ENCODE peak calls at places on chromosomes 3 and 15, in six cellular contexts. I, F, J, T, X and C are unnamed samples.

GRCh38 chr3:182596673-182597410 is 196.5 kb upstream of the ATP11B start:
- DNase-seq in X (no peak), I (no peak), F (no peak), T (no peak), J (no peak), C (no peak)

GRCh38 chr15:73934281-73934680 is 8.0 kb downstream of the LOXL1 start:
- DNase-seq in T (no peak), I (peak; percentile 4), J (no peak), X (no peak), F (no peak), C (peak; percentile 74)

GRCh38 chr15:77069521-77070121 is 1.3 kb downstream of the TSPAN3 start:
- DNase-seq in I (no peak), F (peak; percentile 62), X (peak; percentile 69), T (no peak), J (no peak), C (peak; percentile 28)

GRCh38 chr15:70342554-70343548 is 245.1 kb upstream of the TLE3 start:
- DNase-seq in I (no peak), J (no peak), T (no peak), F (no peak), X (no peak), C (no peak)

GRCh38 chr3:135539351-135539750 is 426.2 kb upstream of the PPP2R3A start:
- DNase-seq in I (no peak), J (no peak), T (no peak), F (no peak), X (peak; percentile 8), C (no peak)

GRCh38 chr3:47295976-47296375 is 13.2 kb downstream of the KLHL18 start:
- DNase-seq in T (no peak), J (no peak), F (no peak), I (no peak), X (no peak), C (no peak)

GRCh38 chr3:9399746-9400145 is 2.3 kb downstream of the SETD5 start:
- DNase-seq in T (no peak), I (peak; percentile 93), J (peak; percentile 73), X (peak; percentile 72), F (peak; percentile 92), C (peak; percentile 79)

GRCh38 chr3:169813757-169814517 is 1.2 kb upstream of the LRRC34 start:
- DNase-seq in I (peak; percentile 73), J (no peak), T (peak; percentile 75), F (peak; percentile 25), X (peak; percentile 75), C (peak; percentile 17)

GRCh38 chr3:170421147-170421641 is 2.5 kb downstream of the CLDN11 start:
- DNase-seq in X (no peak), J (peak; percentile 69), T (no peak), I (peak; percentile 75), F (peak; percentile 9), C (no peak)

GRCh38 chr15:65067334-65067644 is 502 bp downstream of the RASL12 start:
- DNase-seq in F (no peak), J (no peak), X (no peak), I (no peak), T (no peak), C (no peak)

GRCh38 chr15:65068436-65068835 is 645 bp upstream of the RASL12 start:
- DNase-seq in T (no peak), J (no peak), X (no peak), F (no peak), I (no peak), C (no peak)

GRCh38 chr15:65067645-65068416 is at the start of gene RASL12:
- DNase-seq in I (peak; percentile 85), T (no peak), X (peak; percentile 37), J (no peak), F (peak; percentile 48), C (no peak)

GRCh38 chr15:65066635-65067333 is 1.0 kb downstream of the RASL12 start:
- DNase-seq in I (peak; percentile 84), X (no peak), J (no peak), T (no peak), F (no peak), C (no peak)

DNA sequence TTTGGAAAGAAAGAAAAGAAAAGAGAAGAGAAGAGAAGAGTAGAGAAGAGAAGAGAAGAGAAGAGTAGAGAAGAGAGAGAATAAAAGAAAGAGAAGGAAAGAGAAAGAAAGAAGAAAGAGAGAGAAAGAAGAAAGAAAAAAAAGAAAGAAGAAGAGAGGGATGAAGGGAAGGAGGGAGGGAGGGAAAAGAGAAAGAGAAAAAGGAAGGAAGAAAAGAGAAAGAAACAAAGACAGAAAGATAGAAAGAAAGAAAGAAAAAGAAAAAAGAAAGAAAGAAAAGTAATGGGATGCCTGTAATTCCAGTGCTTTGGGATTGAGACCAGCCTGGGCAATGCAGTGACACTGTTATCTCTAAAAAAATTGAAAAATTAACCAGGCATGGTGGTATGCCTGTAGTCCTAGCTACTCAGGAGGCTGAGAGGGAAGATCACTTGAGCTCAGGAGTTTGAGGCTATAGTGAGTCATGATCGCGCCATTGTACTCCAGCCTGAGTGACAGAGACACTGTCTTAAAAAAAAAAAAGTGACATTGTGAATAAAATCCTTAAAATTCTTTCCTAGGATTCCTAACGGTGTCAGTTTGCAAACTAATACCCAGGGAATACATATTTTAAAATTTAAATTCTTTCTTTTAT is 1.7 kb downstream of the RASL12 start:
- DNase-seq in T (no peak), F (no peak), J (no peak), X (no peak), I (no peak), C (no peak)
- H3K4me1 ChIP-seq in T (no peaks in the 10 kb centered on the region), F (peaks cover 21% of the 10 kb centered on the region), J (peaks cover 29% of the 10 kb centered on the region), X (peaks cover under 1% of the 10 kb centered on the region), I (peaks cover 26% of the 10 kb centered on the region), C (no peaks in the 10 kb centered on the region)

DNA sequence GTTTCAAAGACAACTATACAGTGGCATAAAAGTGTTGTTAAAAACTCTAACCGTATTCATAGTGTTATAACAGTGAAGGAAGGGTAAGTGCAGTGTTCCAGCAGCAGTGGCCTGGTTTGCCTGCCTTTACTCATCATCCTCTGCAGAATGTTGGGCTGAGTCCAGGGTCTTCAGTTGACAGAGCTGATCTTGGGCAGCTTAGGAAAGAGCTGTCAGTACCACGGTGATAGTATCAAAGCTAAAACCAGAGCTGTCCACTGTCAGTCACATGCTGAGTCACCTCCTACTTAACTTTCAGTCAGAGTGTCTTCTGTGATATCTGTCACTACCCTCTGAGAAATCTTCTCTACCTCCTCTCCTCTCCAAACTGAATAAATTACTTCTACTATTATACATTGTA is 241.9 kb downstream of the ZIC1 start:
- DNase-seq in F (no peak), J (no peak), X (no peak), T (no peak), I (no peak), C (no peak)
- H3K4me1 ChIP-seq in F (no peaks in the 10 kb centered on the region), J (no peaks in the 10 kb centered on the region), X (no peaks in the 10 kb centered on the region), T (no peaks in the 10 kb centered on the region), I (peaks cover 1% of the 10 kb centered on the region), C (no peaks in the 10 kb centered on the region)

DNA sequence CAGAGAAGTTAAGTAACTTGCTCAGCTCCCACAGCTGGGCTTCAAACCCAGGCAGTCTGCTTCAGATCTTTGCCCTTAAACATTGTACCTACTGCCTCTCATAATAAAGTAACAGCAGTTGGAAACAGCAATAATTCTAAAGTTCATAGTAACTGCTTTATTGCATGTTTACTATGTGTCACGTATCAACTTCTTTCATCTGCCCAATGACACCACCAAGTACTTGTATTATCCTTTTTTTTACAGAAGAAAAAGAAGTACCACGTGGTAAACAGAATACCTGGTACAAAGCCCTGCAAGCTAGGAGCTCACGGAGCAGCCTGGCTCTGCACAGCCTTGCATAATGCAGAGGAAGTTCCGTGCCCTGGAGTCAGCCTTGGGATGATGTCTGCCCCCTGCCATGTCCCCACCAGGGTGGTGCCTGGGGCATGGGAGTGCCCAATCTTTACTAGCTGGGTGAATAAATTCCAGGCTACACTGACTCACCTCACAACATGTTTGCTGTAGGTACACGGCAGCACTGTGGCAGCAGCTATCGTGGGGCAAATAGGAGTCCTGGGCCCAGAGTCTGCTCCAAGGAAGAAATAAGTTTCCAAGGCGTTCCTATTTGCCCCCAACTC is 77.2 kb downstream of the LDHAL6B start:
- DNase-seq in X (peak; percentile 88), I (no peak), J (no peak), F (peak; percentile 62), T (no peak), C (no peak)
- H3K4me1 ChIP-seq in X (no peaks in the 10 kb centered on the region), I (no peaks in the 10 kb centered on the region), J (peaks cover 15% of the 10 kb centered on the region), F (peaks cover 12% of the 10 kb centered on the region), T (no peaks in the 10 kb centered on the region), C (no peaks in the 10 kb centered on the region)

GRCh38 chr3:99647081-99647480 is 8.7 kb downstream of the COL8A1 start:
- DNase-seq in F (no peak), J (no peak), X (no peak), T (no peak), I (no peak), C (no peak)
- H3K4me1 ChIP-seq in F (peaks cover 5% of the 10 kb centered on the region), J (peaks cover 31% of the 10 kb centered on the region), X (no peaks in the 10 kb centered on the region), T (no peaks in the 10 kb centered on the region), I (peaks cover 2% of the 10 kb centered on the region), C (no peaks in the 10 kb centered on the region)

GRCh38 chr3:16507540-16508241 is 5.8 kb downstream of the RFTN1 start:
- DNase-seq in I (no peak), F (no peak), T (no peak), X (no peak), J (no peak), C (no peak)

GRCh38 chr3:16506451-16506850 is 7.0 kb downstream of the RFTN1 start:
- DNase-seq in T (no peak), F (no peak), X (no peak), I (no peak), J (no peak), C (no peak)

GRCh38 chr3:16506884-16507409 is 6.6 kb downstream of the RFTN1 start:
- DNase-seq in X (no peak), F (no peak), I (no peak), T (no peak), J (no peak), C (no peak)

GRCh38 chr3:16508591-16508995 is 4.9 kb downstream of the RFTN1 start:
- DNase-seq in F (no peak), J (no peak), T (no peak), I (no peak), X (no peak), C (no peak)

DNA sequence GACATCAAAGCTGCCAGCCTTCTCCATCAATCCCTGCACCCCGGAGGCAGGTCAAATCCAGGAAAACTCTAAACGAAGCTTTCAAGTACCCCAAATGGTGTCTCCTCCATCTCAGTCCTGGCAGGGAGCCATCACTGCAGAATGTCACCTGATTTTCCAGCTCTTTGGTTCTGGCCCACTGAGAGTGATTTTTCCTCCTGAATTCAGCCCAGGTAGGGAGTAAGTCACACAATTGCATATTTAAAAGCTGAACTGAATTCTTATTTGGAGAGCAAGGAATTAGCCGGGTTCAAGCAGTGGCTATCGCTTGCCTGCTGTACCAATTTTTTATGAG is 5.3 kb downstream of the RFTN1 start:
- DNase-seq in T (no peak), I (no peak), F (no peak), X (no peak), J (no peak), C (no peak)
- H3K4me1 ChIP-seq in T (peaks cover 58% of the 10 kb centered on the region), I (peaks cover 19% of the 10 kb centered on the region), F (no peaks in the 10 kb centered on the region), X (no peaks in the 10 kb centered on the region), J (peaks cover 30% of the 10 kb centered on the region), C (no peaks in the 10 kb centered on the region)

DNA sequence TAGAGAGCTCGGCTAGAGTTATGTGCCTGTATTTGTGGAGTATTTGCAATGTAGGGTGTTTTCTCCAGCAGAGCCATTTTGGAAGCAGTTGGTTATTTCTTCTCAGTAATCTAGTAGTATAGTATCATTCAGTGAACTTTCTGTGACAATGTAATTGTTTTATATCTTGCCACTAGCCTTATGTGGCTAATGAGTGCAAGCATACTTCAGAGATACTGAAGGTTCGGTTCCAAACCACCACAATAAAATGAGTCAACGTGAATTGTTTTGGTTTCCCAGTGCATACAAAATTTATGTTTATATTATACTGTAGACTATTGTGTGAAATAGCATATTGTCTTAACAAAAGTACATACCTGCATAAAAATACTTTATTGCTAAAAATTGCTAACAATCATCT is 286.9 kb upstream of the TBL1XR1 start:
- DNase-seq in X (no peak), T (no peak), F (no peak), I (no peak), J (no peak), C (no peak)
- H3K4me1 ChIP-seq in X (peaks cover 3% of the 10 kb centered on the region), T (no peaks in the 10 kb centered on the region), F (peaks cover under 1% of the 10 kb centered on the region), I (no peaks in the 10 kb centered on the region), J (peaks cover 10% of the 10 kb centered on the region), C (peaks cover 5% of the 10 kb centered on the region)